ENCODE peak calls at places on chromosomes 13 and 19, in four cellular contexts. C is left ventricle myocardium inferior; V is activated naive CD8-positive, alpha-beta T cell treated with anti-CD3 and anti-CD28 coated beads for 36 hours; K is SW 1271. A is an unnamed sample.

GRCh38 chr13:41544824-41545707 is 87.7 kb downstream of the RGCC start:
- DNase-seq in C (no peak), V (no peak), K (no peak), A (no peak)

GRCh38 chr13:45412274-45413049 is 5.7 kb downstream of the SLC25A30 start:
- DNase-seq in C (no peak), V (no peak), K (no peak), A (no peak)

GRCh38 chr19:19426799-19427198 is 21.3 kb downstream of the GATAD2A start:
- DNase-seq in C (no peak), V (no peak), K (no peak), A (no peak)

GRCh38 chr19:12774588-12775555 is at the start of gene HOOK2:
- DNase-seq in C (no peak), V (peak), K (no peak), A (no peak)

GRCh38 chr19:3154957-3155736 is 19.3 kb downstream of the GNA15 start:
- DNase-seq in C (peak), V (peak), K (peak), A (peak)

GRCh38 chr19:49870309-49870901 is 3.0 kb upstream of the PNKP start:
- DNase-seq in C (no peak), V (no peak), K (no peak), A (no peak)

GRCh38 chr13:50080856-50081105 is 65.5 kb downstream of the KCNRG start:
- DNase-seq in C (no peak), V (no peak), K (no peak), A (no peak)

GRCh38 chr13:23731709-23732108 is 157.5 kb downstream of the MIPEP start:
- DNase-seq in C (no peak), V (no peak), K (no peak), A (no peak)

GRCh38 chr19:39924952-39925351 is 9.5 kb downstream of the FCGBP start:
- DNase-seq in C (no peak), V (no peak), K (no peak), A (no peak)

GRCh38 chr13:114010401-114011101 is 36.7 kb upstream of the C13orf46 start:
- DNase-seq in C (no peak), V (no peak), K (no peak), A (no peak)

GRCh38 chr13:59750860-59751259 is 412.9 kb downstream of the DIAPH3 start:
- DNase-seq in C (no peak), V (no peak), K (no peak), A (no peak)

GRCh38 chr13:80037505-80037888 is 303.4 kb downstream of the SPRY2 start:
- DNase-seq in C (no peak), V (no peak), K (peak), A (no peak)

GRCh38 chr13:50678464-50679162 is 164.9 kb downstream of the DLEU7 start:
- DNase-seq in C (no peak), V (no peak), K (no peak), A (no peak)

GRCh38 chr13:41944635-41945401 is 16.1 kb downstream of the VWA8 start:
- DNase-seq in C (no peak), V (no peak), K (no peak), A (no peak)

GRCh38 chr19:5364674-5365073 is 24.1 kb upstream of the PTPRS start:
- DNase-seq in C (no peak), V (no peak), K (no peak), A (no peak)

GRCh38 chr19:42066075-42066754 is 3.8 kb downstream of the GRIK5 start:
- DNase-seq in C (no peak), V (no peak), K (no peak), A (no peak)

GRCh38 chr19:41882568-41883462 is at the start of gene ARHGEF1:
- DNase-seq in C (peak), V (peak), K (no peak), A (peak)

GRCh38 chr13:28637714-28638355 is 21.1 kb upstream of the POMP start:
- DNase-seq in C (no peak), V (no peak), K (no peak), A (no peak)

GRCh38 chr19:51547397-51548212 is 16.1 kb upstream of the SIGLEC6 start:
- DNase-seq in C (no peak), V (no peak), K (no peak), A (peak)

GRCh38 chr13:42405665-42406390 is 133.9 kb downstream of the AKAP11 start:
- DNase-seq in C (no peak), V (peak), K (no peak), A (peak)

GRCh38 chr13:74741732-74742131 is 607.5 kb upstream of the KLF12 start:
- DNase-seq in C (no peak), V (no peak), K (no peak), A (no peak)

GRCh38 chr19:18590273-18591272 is 2.0 kb downstream of the REX1BD start:
- DNase-seq in C (no peak), V (no peak), K (peak), A (no peak)

GRCh38 chr13:86002921-86003488 is 203.8 kb upstream of the SLITRK6 start:
- DNase-seq in C (no peak), V (no peak), K (no peak), A (no peak)

GRCh38 chr13:53200498-53201453 is 172.2 kb downstream of the OLFM4 start:
- DNase-seq in C (peak), V (peak), K (no peak), A (peak)

GRCh38 chr13:67932991-67933390 is 702.9 kb upstream of the PCDH9 start:
- DNase-seq in C (no peak), V (no peak), K (no peak), A (no peak)

GRCh38 chr13:108944760-108945159 is 315.3 kb downstream of the MYO16 start:
- DNase-seq in C (no peak), V (no peak), K (no peak), A (no peak)

GRCh38 chr13:31351376-31351775 is 151.6 kb downstream of the B3GLCT start:
- DNase-seq in C (no peak), V (no peak), K (no peak), A (no peak)